ENCODE peak calls at places on chromosome 1, in six cellular contexts. T is WTC11, F is A549, M is K562, O is endothelial cell of umbilical vein, Z is HepG2. B is an unnamed sample.

GRCh38 chr1:113903496-113904291 is 905 bp downstream of the AP4B1 start:
- DNase-seq in T (no peak), F (no peak), M (peak; percentile 49), O (no peak), Z (no peak), B (no peak)

GRCh38 chr1:182595641-182596240 is 6.7 kb upstream of the RNASEL start:
- DNase-seq in T (peak; percentile 84), F (peak; percentile 62), M (peak; percentile 74), O (peak; percentile 60), Z (peak; percentile 30), B (no peak)

GRCh38 chr1:173190101-173190895 is 16.8 kb downstream of the TNFSF4 start:
- DNase-seq in T (no peak), F (peak; percentile 11), M (no peak), O (peak; percentile 99), Z (peak; percentile 85), B (no peak)

GRCh38 chr1:75079535-75080290 is 54.5 kb upstream of the LHX8 start:
- DNase-seq in T (no peak), F (no peak), M (no peak), O (peak; percentile 61), Z (no peak), B (no peak)

GRCh38 chr1:8955367-8955766 is 9.7 kb downstream of the CA6 start:
- DNase-seq in T (no peak), F (no peak), M (no peak), O (no peak), Z (no peak), B (no peak)

GRCh38 chr1:170075186-170075585 is 691 bp upstream of the KIFAP3 start:
- DNase-seq in T (no peak), F (no peak), M (no peak), O (no peak), Z (no peak), B (no peak)

GRCh38 chr1:6205849-6206845 is at the start of gene RNF207:
- DNase-seq in T (peak; percentile 83), F (peak; percentile 85), M (peak; percentile 83), O (peak; percentile 18), Z (peak; percentile 77), B (no peak)

GRCh38 chr1:78255378-78255777 is 209.6 kb downstream of the GIPC2 start:
- DNase-seq in T (no peak), F (no peak), M (no peak), O (no peak), Z (no peak), B (no peak)

GRCh38 chr1:209318302-209319056 is 265.0 kb upstream of the CAMK1G start:
- DNase-seq in T (no peak), F (no peak), M (no peak), O (no peak), Z (no peak), B (no peak)

GRCh38 chr1:197868751-197869501 is 33.5 kb upstream of the C1orf53 start:
- DNase-seq in T (peak; percentile 27), F (peak; percentile 40), M (peak; percentile 34), O (peak; percentile 56), Z (peak; percentile 50), B (peak; percentile 23)
- TF ChIP-seq JUN in T (no peak), F (no peak), M (no peak), O (no peak), Z (no peak), B (no peak)

GRCh38 chr1:22132517-22133235 is 10.2 kb downstream of the WNT4 start:
- DNase-seq in T (no peak), F (peak; percentile 41), M (no peak), O (peak; percentile 74), Z (no peak), B (no peak)
- TF ChIP-seq JUN in T (no peak), F (no peak), M (no peak), O (peak; percentile 37), Z (no peak), B (no peak)

DNA sequence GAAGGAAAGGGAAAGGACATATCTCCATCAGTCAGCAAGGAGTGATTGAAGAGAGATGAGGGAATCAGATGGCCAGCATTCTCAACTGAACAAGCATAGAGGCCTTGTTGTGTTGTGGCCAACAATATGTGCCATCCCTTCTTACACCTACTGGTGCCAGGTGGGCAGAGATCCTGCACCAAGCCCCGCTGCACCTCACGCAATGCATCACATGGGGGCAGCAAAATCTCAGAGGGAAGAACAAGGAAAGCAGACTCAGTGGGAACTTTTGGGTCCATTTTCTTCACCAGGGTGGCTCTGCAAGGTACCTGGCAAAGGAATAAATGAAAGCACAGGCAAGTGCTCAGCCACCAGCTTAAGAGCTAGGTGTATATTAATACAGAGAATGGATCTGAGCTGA is 33.2 kb downstream of the HSD3B2 start:
- DNase-seq in T (peak; percentile 60), F (no peak), M (no peak), O (no peak), Z (no peak), B (no peak)
- TF ChIP-seq JUN in T (no peak), F (no peak), M (no peak), O (no peak), Z (no peak), B (no peak)

GRCh38 chr1:43152866-43153265 is 19.2 kb downstream of the EBNA1BP2 start:
- DNase-seq in T (no peak), F (no peak), M (no peak), O (no peak), Z (no peak), B (no peak)
- TF ChIP-seq JUN in T (no peak), F (no peak), M (no peak), O (no peak), Z (no peak), B (no peak)

DNA sequence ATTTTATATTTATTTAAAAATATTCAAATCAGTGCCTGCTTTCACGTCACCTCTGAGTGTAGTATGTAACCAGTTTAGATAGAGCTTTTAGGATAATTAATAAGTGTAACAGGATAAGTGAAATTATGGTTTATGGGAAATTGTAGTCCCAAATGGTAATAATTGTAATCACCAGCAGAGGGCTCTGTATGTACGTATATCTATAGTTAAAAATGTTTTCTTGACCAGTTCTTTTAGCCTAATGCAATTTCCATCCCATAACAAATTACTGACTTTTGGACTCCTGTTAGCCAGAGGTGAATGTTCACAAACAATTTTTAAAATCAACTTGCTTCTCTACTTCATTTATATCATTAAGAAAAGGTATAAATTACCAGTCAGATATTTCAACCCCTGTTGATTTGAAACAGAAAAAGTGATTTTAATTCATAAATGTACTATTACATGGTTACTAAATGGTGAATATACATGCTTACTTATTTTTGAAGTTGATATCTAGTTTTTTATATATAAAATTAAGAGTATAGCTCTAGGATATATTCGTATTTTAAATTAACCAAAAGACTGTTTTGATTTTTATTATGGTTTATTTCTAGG is 25.3 kb downstream of the SLC30A7 start:
- DNase-seq in T (no peak), F (peak; percentile 1), M (peak; percentile 16), O (peak; percentile 81), Z (peak; percentile 35), B (no peak)
- TF ChIP-seq JUN in T (no peak), F (no peak), M (no peak), O (no peak), Z (no peak), B (no peak)

DNA sequence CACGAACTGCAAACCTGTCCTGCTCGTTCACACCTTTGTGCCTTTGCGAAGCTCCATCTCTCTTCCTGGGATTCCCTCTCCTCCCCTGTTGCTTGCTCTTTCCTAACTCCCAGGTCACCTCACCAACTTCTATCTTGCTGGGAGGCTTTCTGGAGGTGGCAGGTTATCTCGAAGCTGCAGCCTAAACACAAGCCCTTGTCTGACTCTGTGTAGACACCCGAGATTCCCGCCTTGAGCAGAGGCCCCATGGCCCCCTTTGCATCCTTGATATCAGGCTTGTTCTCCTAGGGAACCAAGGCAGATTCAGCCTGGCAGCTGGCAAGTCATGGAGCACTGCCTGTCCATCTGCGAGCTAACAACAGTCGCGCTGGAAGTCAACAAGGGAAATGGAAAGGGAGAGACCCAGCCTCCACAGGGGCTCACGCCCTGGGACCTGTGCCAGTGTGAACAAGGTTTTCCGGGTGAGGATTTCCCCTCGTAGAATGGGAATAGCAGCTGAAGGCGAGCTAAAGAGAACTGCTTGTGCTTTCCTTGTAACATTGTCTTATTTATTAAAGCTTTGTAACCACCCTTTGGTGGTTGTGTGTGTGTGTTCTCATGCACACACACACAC is 109.5 kb upstream of the JUN start:
- DNase-seq in T (no peak), F (no peak), M (no peak), O (peak; percentile 96), Z (no peak), B (no peak)
- TF ChIP-seq JUN in T (no peak), F (no peak), M (no peak), O (no peak), Z (no peak), B (no peak)

GRCh38 chr1:233188061-233188460 is 107.5 kb downstream of the PCNX2 start:
- DNase-seq in T (no peak), F (no peak), M (no peak), O (no peak), Z (no peak), B (no peak)

GRCh38 chr1:233183226-233184020 is 112.1 kb downstream of the PCNX2 start:
- DNase-seq in T (no peak), F (no peak), M (no peak), O (no peak), Z (no peak), B (no peak)

GRCh38 chr1:233180626-233181364 is 114.7 kb downstream of the PCNX2 start:
- DNase-seq in T (no peak), F (no peak), M (no peak), O (peak; percentile 25), Z (no peak), B (no peak)

DNA sequence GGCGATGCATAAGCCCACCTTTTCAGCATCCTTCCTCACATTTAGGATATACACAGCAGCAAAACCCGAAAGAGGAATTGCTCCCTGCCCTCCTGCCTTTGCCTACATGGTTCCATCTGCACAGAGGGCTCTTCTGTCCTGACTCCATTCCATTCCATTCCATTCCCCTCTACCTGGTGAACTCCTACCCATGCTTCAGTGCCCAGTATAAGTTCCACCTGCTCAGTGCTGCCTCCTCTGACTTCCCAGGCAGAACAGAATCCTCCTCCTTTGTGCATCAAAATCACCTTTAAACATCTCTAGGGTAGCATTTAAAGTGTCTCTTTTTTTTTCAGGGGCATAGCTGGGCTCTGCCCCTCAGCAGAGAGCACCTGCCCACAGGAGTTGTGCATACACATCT is 112.9 kb downstream of the PCNX2 start:
- DNase-seq in T (no peak), F (no peak), M (no peak), O (no peak), Z (no peak), B (no peak)
- TF ChIP-seq JUN in T (no peak), F (no peak), M (no peak), O (no peak), Z (no peak), B (no peak)

B was measured in H1.